ENCODE peak calls at places on chromosomes 4 and X, in six cellular contexts. One of them, this sample, is unnamed.
A peak's percentile ranks its signal among the peaks of the same experiment; 100 is the strongest.

GRCh38 chrX:29693912-29694311 is 521.5 kb upstream of the MAGEB2 start:
- DNase-seq in trophoblast cell: no peak
- DNase-seq in neuronal stem cell: no peak
- DNase-seq in mesenchymal stem cell: no peak
- DNase-seq in IMR-90: no peak
- DNase-seq in H1: no peak
- DNase-seq in this sample: no peak

GRCh38 chrX:123803331-123803983 is 56.4 kb upstream of the XIAP start:
- DNase-seq in trophoblast cell: peak; percentile 89
- DNase-seq in neuronal stem cell: peak; percentile 0
- DNase-seq in mesenchymal stem cell: peak; percentile 93
- DNase-seq in IMR-90: peak; percentile 75
- DNase-seq in H1: no peak
- DNase-seq in this sample: peak; percentile 95

GRCh38 chr4:25911356-25911755 is 2.7 kb upstream of the SMIM20 start:
- DNase-seq in trophoblast cell: no peak
- DNase-seq in neuronal stem cell: no peak
- DNase-seq in mesenchymal stem cell: no peak
- DNase-seq in IMR-90: no peak
- DNase-seq in H1: no peak
- DNase-seq in this sample: no peak

GRCh38 chrX:10134921-10135320 is 21.9 kb upstream of the CLCN4 start:
- DNase-seq in trophoblast cell: no peak
- DNase-seq in neuronal stem cell: no peak
- DNase-seq in mesenchymal stem cell: no peak
- DNase-seq in IMR-90: no peak
- DNase-seq in H1: no peak
- DNase-seq in this sample: no peak

GRCh38 chrX:110061138-110061537 is 58.2 kb downstream of the TMEM164 start:
- DNase-seq in trophoblast cell: no peak
- DNase-seq in neuronal stem cell: no peak
- DNase-seq in mesenchymal stem cell: peak; percentile 1
- DNase-seq in IMR-90: no peak
- DNase-seq in H1: no peak
- DNase-seq in this sample: no peak

GRCh38 chr4:85039526-85039925 is 73.0 kb upstream of the WDFY3 start:
- DNase-seq in trophoblast cell: peak; percentile 26
- DNase-seq in neuronal stem cell: no peak
- DNase-seq in mesenchymal stem cell: peak; percentile 75
- DNase-seq in IMR-90: peak; percentile 47
- DNase-seq in H1: no peak
- DNase-seq in this sample: no peak

GRCh38 chr4:150010525-150011126 is 67.6 kb upstream of the DCLK2 start:
- DNase-seq in trophoblast cell: peak; percentile 78
- DNase-seq in neuronal stem cell: peak; percentile 30
- DNase-seq in mesenchymal stem cell: peak; percentile 68
- DNase-seq in IMR-90: peak; percentile 72
- DNase-seq in H1: no peak
- DNase-seq in this sample: peak; percentile 82

GRCh38 chr4:149291463-149291862 is 524.2 kb downstream of the IQCM start:
- DNase-seq in trophoblast cell: no peak
- DNase-seq in neuronal stem cell: no peak
- DNase-seq in mesenchymal stem cell: peak; percentile 50
- DNase-seq in IMR-90: peak; percentile 43
- DNase-seq in H1: no peak
- DNase-seq in this sample: no peak

GRCh38 chr4:41061482-41062185 is 152.7 kb downstream of the APBB2 start:
- DNase-seq in trophoblast cell: no peak
- DNase-seq in neuronal stem cell: no peak
- DNase-seq in mesenchymal stem cell: peak; percentile 25
- DNase-seq in IMR-90: peak; percentile 52
- DNase-seq in H1: no peak
- DNase-seq in this sample: no peak

GRCh38 chr4:20618010-20618409 is 82.2 kb upstream of the PACRGL start:
- DNase-seq in trophoblast cell: peak; percentile 3
- DNase-seq in neuronal stem cell: peak; percentile 12
- DNase-seq in mesenchymal stem cell: no peak
- DNase-seq in IMR-90: no peak
- DNase-seq in H1: no peak
- DNase-seq in this sample: no peak

GRCh38 chrX:107845625-107846024 is 20.0 kb downstream of the MID2 start:
- DNase-seq in trophoblast cell: no peak
- DNase-seq in neuronal stem cell: no peak
- DNase-seq in mesenchymal stem cell: no peak
- DNase-seq in IMR-90: no peak
- DNase-seq in H1: no peak
- DNase-seq in this sample: peak; percentile 13

GRCh38 chrX:107708762-107709161 is 66.8 kb downstream of the TSC22D3 start:
- DNase-seq in trophoblast cell: peak; percentile 85
- DNase-seq in neuronal stem cell: no peak
- DNase-seq in mesenchymal stem cell: peak; percentile 39
- DNase-seq in IMR-90: peak; percentile 14
- DNase-seq in H1: no peak
- DNase-seq in this sample: no peak

GRCh38 chr4:46937493-46937892 is 28.4 kb upstream of the COX7B2 start:
- DNase-seq in trophoblast cell: peak; percentile 22
- DNase-seq in neuronal stem cell: no peak
- DNase-seq in mesenchymal stem cell: no peak
- DNase-seq in IMR-90: no peak
- DNase-seq in H1: no peak
- DNase-seq in this sample: peak; percentile 38

GRCh38 chr4:152156448-152156847 is 379.4 kb downstream of the FBXW7 start:
- DNase-seq in trophoblast cell: peak; percentile 36
- DNase-seq in neuronal stem cell: no peak
- DNase-seq in mesenchymal stem cell: no peak
- DNase-seq in IMR-90: no peak
- DNase-seq in H1: no peak
- DNase-seq in this sample: no peak

GRCh38 chr4:65968873-65969272 is 298.6 kb upstream of the EPHA5 start:
- DNase-seq in trophoblast cell: no peak
- DNase-seq in neuronal stem cell: no peak
- DNase-seq in mesenchymal stem cell: peak; percentile 32
- DNase-seq in IMR-90: no peak
- DNase-seq in H1: no peak
- DNase-seq in this sample: no peak

GRCh38 chrX:146154191-146154590 is 336.6 kb downstream of the SLITRK2 start:
- DNase-seq in trophoblast cell: no peak
- DNase-seq in neuronal stem cell: no peak
- DNase-seq in mesenchymal stem cell: no peak
- DNase-seq in IMR-90: no peak
- DNase-seq in H1: no peak
- DNase-seq in this sample: no peak

GRCh38 chr4:113881256-113881655 is 98.2 kb downstream of the ARSJ start:
- DNase-seq in trophoblast cell: no peak
- DNase-seq in neuronal stem cell: no peak
- DNase-seq in mesenchymal stem cell: peak; percentile 71
- DNase-seq in IMR-90: peak; percentile 62
- DNase-seq in H1: no peak
- DNase-seq in this sample: no peak

GRCh38 chr4:46931981-46932380 is 22.9 kb upstream of the COX7B2 start:
- DNase-seq in trophoblast cell: peak; percentile 50
- DNase-seq in neuronal stem cell: peak; percentile 35
- DNase-seq in mesenchymal stem cell: peak; percentile 65
- DNase-seq in IMR-90: peak; percentile 70
- DNase-seq in H1: no peak
- DNase-seq in this sample: peak; percentile 68

GRCh38 chr4:145525291-145525740 is 43.7 kb downstream of the SMAD1 start:
- DNase-seq in trophoblast cell: no peak
- DNase-seq in neuronal stem cell: no peak
- DNase-seq in mesenchymal stem cell: no peak
- DNase-seq in IMR-90: peak; percentile 61
- DNase-seq in H1: no peak
- DNase-seq in this sample: peak; percentile 63

GRCh38 chrX:9707306-9708015 is 58.2 kb downstream of the GPR143 start:
- DNase-seq in trophoblast cell: no peak
- DNase-seq in neuronal stem cell: no peak
- DNase-seq in mesenchymal stem cell: no peak
- DNase-seq in IMR-90: no peak
- DNase-seq in H1: no peak
- DNase-seq in this sample: no peak

GRCh38 chrX:111555559-111555958 is 44.1 kb downstream of the SERTM2 start:
- DNase-seq in trophoblast cell: no peak
- DNase-seq in neuronal stem cell: no peak
- DNase-seq in mesenchymal stem cell: no peak
- DNase-seq in IMR-90: no peak
- DNase-seq in H1: no peak
- DNase-seq in this sample: peak; percentile 54

GRCh38 chr4:83852085-83852451 is 316.2 kb downstream of the GPAT3 start:
- DNase-seq in trophoblast cell: no peak
- DNase-seq in neuronal stem cell: no peak
- DNase-seq in mesenchymal stem cell: peak; percentile 50
- DNase-seq in IMR-90: peak; percentile 88
- DNase-seq in H1: no peak
- DNase-seq in this sample: peak; percentile 22

GRCh38 chr4:152534541-152535231 is 1.2 kb downstream of the FBXW7 start:
- DNase-seq in trophoblast cell: peak; percentile 47
- DNase-seq in neuronal stem cell: no peak
- DNase-seq in mesenchymal stem cell: peak; percentile 43
- DNase-seq in IMR-90: no peak
- DNase-seq in H1: peak; percentile 58
- DNase-seq in this sample: peak; percentile 60

GRCh38 chr4:103292959-103293358 is 94.8 kb upstream of the CENPE start:
- DNase-seq in trophoblast cell: no peak
- DNase-seq in neuronal stem cell: no peak
- DNase-seq in mesenchymal stem cell: no peak
- DNase-seq in IMR-90: no peak
- DNase-seq in H1: no peak
- DNase-seq in this sample: no peak

GRCh38 chr4:26860922-26861433 is 337 bp downstream of the STIM2 start:
- DNase-seq in trophoblast cell: peak; percentile 81
- DNase-seq in neuronal stem cell: peak; percentile 65
- DNase-seq in mesenchymal stem cell: no peak
- DNase-seq in IMR-90: peak; percentile 44
- DNase-seq in H1: peak; percentile 73
- DNase-seq in this sample: peak; percentile 65

GRCh38 chr4:25861422-25861926 is 1.3 kb downstream of the SEL1L3 start:
- DNase-seq in trophoblast cell: peak; percentile 33
- DNase-seq in neuronal stem cell: no peak
- DNase-seq in mesenchymal stem cell: peak; percentile 60
- DNase-seq in IMR-90: peak; percentile 47
- DNase-seq in H1: no peak
- DNase-seq in this sample: no peak

GRCh38 chr4:153486281-153487151 is 20.4 kb downstream of the TMEM131L start:
- DNase-seq in trophoblast cell: peak; percentile 92
- DNase-seq in neuronal stem cell: no peak
- DNase-seq in mesenchymal stem cell: peak; percentile 58
- DNase-seq in IMR-90: peak; percentile 91
- DNase-seq in H1: no peak
- DNase-seq in this sample: peak; percentile 94

GRCh38 chr4:19924761-19925160 is 326.9 kb upstream of the SLIT2 start:
- DNase-seq in trophoblast cell: no peak
- DNase-seq in neuronal stem cell: no peak
- DNase-seq in mesenchymal stem cell: no peak
- DNase-seq in IMR-90: peak; percentile 17
- DNase-seq in H1: no peak
- DNase-seq in this sample: no peak

DNA sequence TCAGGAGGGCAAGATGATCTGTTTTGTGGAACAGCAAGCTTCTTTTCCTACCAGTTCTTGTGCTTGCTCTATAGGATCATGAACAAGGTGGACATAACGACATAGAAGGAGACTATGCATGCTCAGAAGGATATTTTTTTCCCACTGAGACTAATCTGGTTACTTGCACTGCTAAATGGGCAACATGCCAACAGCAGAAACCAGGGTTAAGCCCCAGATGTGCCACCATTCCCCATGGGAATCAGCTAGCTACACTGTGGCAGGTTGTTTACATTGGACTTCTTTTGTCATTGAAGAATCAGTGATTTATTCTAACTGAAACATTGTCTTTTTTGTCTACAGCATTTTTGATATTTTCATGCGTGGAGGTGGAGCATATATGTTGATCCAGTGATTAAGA is 165.6 kb downstream of the C4orf33 start:
- DNase-seq in trophoblast cell: no peak
- DNase-seq in neuronal stem cell: no peak
- DNase-seq in mesenchymal stem cell: no peak
- DNase-seq in IMR-90: no peak
- DNase-seq in H1: no peak
- DNase-seq in this sample: no peak
- H3K36me3 ChIP-seq in trophoblast cell: no peaks in the 10 kb centered on the region
- H3K36me3 ChIP-seq in neuronal stem cell: no peaks in the 10 kb centered on the region
- H3K36me3 ChIP-seq in mesenchymal stem cell: no peaks in the 10 kb centered on the region
- H3K36me3 ChIP-seq in IMR-90: no peaks in the 10 kb centered on the region
- H3K36me3 ChIP-seq in H1: no peaks in the 10 kb centered on the region
- H3K36me3 ChIP-seq in this sample: no peaks in the 10 kb centered on the region

DNA sequence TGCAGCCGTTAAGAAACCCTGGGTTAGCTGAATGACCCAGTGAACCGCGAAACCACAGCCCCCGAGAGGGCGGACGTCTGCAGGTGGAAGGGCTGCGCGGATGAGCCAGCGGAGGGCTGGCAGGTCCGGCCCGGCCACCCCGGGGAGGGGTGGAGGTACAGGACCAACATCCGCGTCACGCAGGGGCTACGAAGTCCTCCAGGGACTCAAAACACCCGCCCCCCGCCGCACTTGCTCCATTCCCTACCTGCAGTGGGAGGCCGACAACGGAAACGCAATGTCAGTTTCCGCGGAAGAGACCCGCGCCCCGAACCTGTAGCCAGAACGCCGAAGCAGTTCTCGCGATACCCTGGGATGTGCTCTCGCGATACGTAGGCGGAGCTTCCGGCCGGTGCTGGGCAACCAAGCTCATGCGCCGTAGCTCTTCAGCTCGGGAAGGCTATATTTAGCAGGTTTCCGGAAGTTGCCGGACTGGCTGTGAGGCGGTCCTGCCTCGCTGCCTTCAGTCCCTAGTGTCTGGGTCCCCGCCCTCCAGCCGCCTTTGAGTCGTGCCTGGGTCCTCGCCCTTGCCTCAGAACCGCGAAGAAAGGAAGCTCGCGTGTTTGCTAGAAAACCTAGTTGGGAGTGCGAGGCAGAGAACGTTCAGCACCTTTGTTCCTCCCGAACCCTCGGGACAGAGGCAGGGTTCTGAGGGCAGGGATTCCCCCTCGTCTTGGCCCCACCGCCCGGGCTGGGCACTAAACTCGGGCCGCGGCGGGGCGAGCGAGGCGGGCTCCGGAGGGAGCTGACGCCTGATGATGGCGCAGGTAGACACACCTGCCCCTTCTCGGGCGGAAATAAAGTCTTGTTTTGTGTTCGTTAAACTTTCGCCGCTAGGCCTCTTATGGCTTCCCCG is at the start of the genes OFD1 and TRAPPC2:
- DNase-seq in trophoblast cell: peak; percentile 96
- DNase-seq in neuronal stem cell: peak; percentile 85
- DNase-seq in mesenchymal stem cell: peak; percentile 95
- DNase-seq in IMR-90: peak; percentile 97
- DNase-seq in H1: peak; percentile 88
- DNase-seq in this sample: peak; percentile 97
- H4K8ac ChIP-seq in trophoblast cell: peak within 1 kb of the TSS; percentile 94
- H4K8ac ChIP-seq in neuronal stem cell: no peak within 1 kb of the TSS
- H4K8ac ChIP-seq in mesenchymal stem cell: no peak within 1 kb of the TSS
- H4K8ac ChIP-seq in IMR-90: peak within 1 kb of the TSS; percentile 72
- H4K8ac ChIP-seq in H1: peak within 1 kb of the TSS; percentile 97
- H4K8ac ChIP-seq in this sample: no peak within 1 kb of the TSS

GRCh38 chr4:2788101-2788500 is 4.8 kb upstream of the SH3BP2 start:
- DNase-seq in trophoblast cell: no peak
- DNase-seq in neuronal stem cell: no peak
- DNase-seq in mesenchymal stem cell: no peak
- DNase-seq in IMR-90: no peak
- DNase-seq in H1: no peak
- DNase-seq in this sample: no peak
- H3K9ac ChIP-seq in trophoblast cell: no peak overlapping the region
- H3K9ac ChIP-seq in neuronal stem cell: no peak overlapping the region
- H3K9ac ChIP-seq in mesenchymal stem cell: no peak overlapping the region
- H3K9ac ChIP-seq in IMR-90: no peak overlapping the region
- H3K9ac ChIP-seq in H1: no peak overlapping the region
- H3K9ac ChIP-seq in this sample: no peak overlapping the region

GRCh38 chr4:168440442-168441264 is 39.6 kb downstream of the DDX60L start:
- DNase-seq in trophoblast cell: no peak
- DNase-seq in neuronal stem cell: no peak
- DNase-seq in mesenchymal stem cell: peak; percentile 81
- DNase-seq in IMR-90: peak; percentile 62
- DNase-seq in H1: no peak
- DNase-seq in this sample: peak; percentile 71
- H3K36me3 ChIP-seq in trophoblast cell: no peaks in the 10 kb centered on the region
- H3K36me3 ChIP-seq in neuronal stem cell: no peaks in the 10 kb centered on the region
- H3K36me3 ChIP-seq in mesenchymal stem cell: no peaks in the 10 kb centered on the region
- H3K36me3 ChIP-seq in IMR-90: peaks cover 2% of the 10 kb centered on the region
- H3K36me3 ChIP-seq in H1: no peaks in the 10 kb centered on the region
- H3K36me3 ChIP-seq in this sample: no peaks in the 10 kb centered on the region